ENCODE peak calls at places on chromosomes 7 and 10, in eight cellular contexts. H, K, P, E, L, D, Z and B are unnamed samples.

GRCh38 chr7:121020652-121021051 is 32.1 kb downstream of the CPED1 start:
- DNase-seq in L (peak; percentile 86), Z (no peak), E (no peak), H (peak; percentile 82), D (no peak), P (no peak), K (no peak), B (peak; percentile 26)

GRCh38 chr10:23643396-23643795 is 204.5 kb downstream of the OTUD1 start:
- DNase-seq in Z (no peak), K (peak; percentile 41), E (peak; percentile 11), L (peak; percentile 53), H (peak; percentile 59), D (no peak), P (no peak), B (no peak)

GRCh38 chr7:45220846-45221245 is 63.3 kb downstream of the RAMP3 start:
- DNase-seq in H (no peak), L (no peak), K (no peak), E (no peak), P (no peak), D (no peak), Z (no peak), B (no peak)

GRCh38 chr7:80584778-80585177 is 53.7 kb upstream of the CD36 start:
- DNase-seq in Z (no peak), K (no peak), H (peak; percentile 60), P (no peak), D (no peak), E (no peak), L (peak; percentile 44), B (no peak)

GRCh38 chr10:46523881-46524470 is 32.5 kb downstream of the GPRIN2 start:
- DNase-seq in Z (peak; percentile 88), E (no peak), H (peak; percentile 94), P (peak; percentile 46), D (peak; percentile 97), L (peak; percentile 78), K (peak; percentile 20), B (peak; percentile 56)

GRCh38 chr7:36726311-36726710 is 2.0 kb upstream of the AOAH start:
- DNase-seq in E (no peak), K (no peak), D (no peak), H (no peak), Z (no peak), P (no peak), L (no peak), B (no peak)

GRCh38 chr7:77409739-77410545 is 6.2 kb downstream of the GSAP start:
- DNase-seq in E (no peak), P (no peak), Z (peak; percentile 60), D (no peak), H (peak; percentile 93), K (peak; percentile 42), L (peak; percentile 94), B (no peak)

GRCh38 chr10:114603943-114604342 is 54.1 kb downstream of the ABLIM1 start:
- DNase-seq in D (no peak), Z (no peak), H (no peak), E (no peak), P (no peak), K (no peak), L (peak; percentile 9), B (no peak)

GRCh38 chr7:112550468-112551060 is 69.8 kb downstream of the LSMEM1 start:
- DNase-seq in K (no peak), E (no peak), D (no peak), L (peak; percentile 82), Z (no peak), P (no peak), H (peak; percentile 74), B (peak; percentile 69)

GRCh38 chr10:122490786-122491680 is 29.7 kb downstream of the HTRA1 start:
- DNase-seq in L (no peak), D (peak; percentile 78), H (peak; percentile 76), K (no peak), P (no peak), Z (no peak), E (no peak), B (no peak)

GRCh38 chr7:54831644-54832095 is 72.7 kb upstream of the SEC61G start:
- DNase-seq in Z (no peak), K (no peak), P (no peak), H (no peak), D (peak; percentile 88), L (no peak), E (no peak), B (no peak)

GRCh38 chr7:1377111-1377909 is 82.0 kb downstream of the MICALL2 start:
- DNase-seq in P (no peak), K (no peak), D (no peak), E (no peak), H (no peak), L (no peak), Z (no peak), B (no peak)

GRCh38 chr7:41637051-41637450 is 65.8 kb downstream of the INHBA start:
- DNase-seq in L (no peak), D (no peak), P (no peak), E (no peak), Z (no peak), K (no peak), H (peak; percentile 49), B (no peak)

GRCh38 chr7:25429731-25430130 is 201.4 kb upstream of the NPVF start:
- DNase-seq in Z (no peak), K (peak; percentile 32), D (no peak), E (no peak), L (peak; percentile 64), H (peak; percentile 86), P (no peak), B (no peak)

GRCh38 chr10:89478085-89478738 is 57.2 kb downstream of the SLC16A12 start:
- DNase-seq in H (no peak), K (no peak), E (no peak), P (no peak), Z (no peak), L (no peak), D (no peak), B (peak; percentile 43)

GRCh38 chr10:62814901-62815372 is 1.2 kb downstream of the EGR2 start:
- DNase-seq in K (no peak), E (no peak), Z (no peak), P (peak; percentile 51), D (no peak), L (no peak), H (no peak), B (no peak)

GRCh38 chr7:110007316-110007910 is 1083.5 kb upstream of the LRRN3 start:
- DNase-seq in L (no peak), Z (no peak), P (no peak), E (no peak), D (no peak), K (no peak), H (no peak), B (no peak)

GRCh38 chr7:20964214-20964613 is 177.5 kb upstream of the SP8 start:
- DNase-seq in Z (no peak), E (no peak), K (no peak), D (no peak), P (no peak), L (no peak), H (no peak), B (no peak)

GRCh38 chr7:14762552-14762951 is 140.0 kb downstream of the DGKB start:
- DNase-seq in H (no peak), P (no peak), D (no peak), Z (no peak), E (no peak), L (no peak), K (no peak), B (no peak)

GRCh38 chr7:129784783-129785456 is 167.8 kb downstream of the UBE2H start:
- DNase-seq in K (no peak), L (no peak), Z (no peak), E (no peak), H (no peak), P (peak; percentile 53), D (peak; percentile 46), B (no peak)

GRCh38 chr7:123327661-123328060 is 127.9 kb upstream of the SLC13A1 start:
- DNase-seq in Z (no peak), E (no peak), K (no peak), P (no peak), D (no peak), H (no peak), L (no peak), B (no peak)

GRCh38 chr7:41503438-41503837 is 199.5 kb downstream of the INHBA start:
- DNase-seq in D (no peak), E (no peak), L (peak; percentile 16), H (peak; percentile 32), K (no peak), Z (no peak), P (no peak), B (no peak)

GRCh38 chr7:132705146-132705545 is 128.9 kb upstream of the PLXNA4 start:
- DNase-seq in P (no peak), Z (no peak), E (no peak), L (no peak), K (no peak), H (no peak), D (no peak), B (peak; percentile 4)

DNA sequence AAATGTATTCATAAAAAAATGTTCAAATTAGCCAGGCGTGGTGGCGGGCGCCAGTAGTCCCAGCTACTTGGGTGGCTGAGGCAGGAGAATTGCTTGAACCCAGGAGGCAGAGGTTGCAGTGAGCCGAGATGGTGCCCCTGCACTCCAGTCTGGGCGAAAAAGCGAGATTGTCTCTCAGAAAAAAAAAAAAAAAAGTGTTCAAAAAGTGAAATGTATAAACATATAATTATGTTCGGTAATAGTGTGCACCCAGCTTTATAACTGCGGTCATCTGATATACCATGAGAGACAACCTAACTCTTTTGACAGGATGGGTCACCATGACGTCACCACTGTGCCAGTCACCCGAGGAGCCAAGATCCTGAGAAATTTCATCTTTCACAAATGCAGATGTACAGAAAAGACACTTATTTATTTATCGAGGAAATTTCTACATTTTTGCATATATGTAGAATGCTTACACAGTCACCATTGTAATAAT is 594 bp upstream of the RP9 start:
- DNase-seq in H (peak; percentile 58), E (no peak), P (no peak), D (no peak), L (no peak), Z (no peak), K (no peak), B (no peak)
- TF ChIP-seq CTCF in H (no peak), E (no peak), P (no peak), D (no peak), L (no peak), Z (no peak), K (no peak), B (no peak)

GRCh38 chr10:113053091-113053490 is 103.0 kb downstream of the TCF7L2 start:
- DNase-seq in Z (no peak), K (peak; percentile 67), H (no peak), L (no peak), P (no peak), D (no peak), E (no peak), B (no peak)
- H3K4me3 ChIP-seq in Z (no peak overlapping the region), K (no peak overlapping the region), H (no peak overlapping the region), L (no peak overlapping the region), P (no peak overlapping the region), D (no peak overlapping the region), E (no peak overlapping the region), B (no peak overlapping the region)

DNA sequence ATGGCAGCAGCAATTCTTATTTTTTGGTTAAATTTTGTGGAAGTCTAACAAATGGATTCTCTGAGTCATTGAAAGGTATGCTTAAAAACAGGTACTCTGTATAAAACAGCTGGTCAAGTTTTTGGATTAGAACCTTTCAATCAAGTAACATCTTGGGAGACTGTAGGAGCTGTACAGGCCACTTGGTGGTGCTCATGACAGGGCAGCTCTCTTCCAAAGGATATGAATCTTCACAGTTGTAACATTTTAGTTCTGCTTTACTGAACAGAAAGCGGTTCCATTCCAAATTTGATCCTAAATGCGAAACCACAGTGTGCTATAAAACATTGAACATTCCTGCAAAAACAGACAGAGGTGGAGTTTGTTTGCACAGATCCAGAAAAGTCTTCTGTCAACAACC is 44.5 kb upstream of the AGR3 start:
- DNase-seq in L (peak; percentile 68), K (peak; percentile 41), E (peak; percentile 15), Z (no peak), H (peak; percentile 69), D (no peak), P (no peak), B (peak; percentile 77)
- TF ChIP-seq CTCF in L (peak; percentile 86), K (peak; percentile 53), E (peak; percentile 51), Z (peak; percentile 86), H (peak; percentile 89), D (peak; percentile 47), P (peak; percentile 75), B (peak; percentile 87)

GRCh38 chr10:129872001-129872400 is 92.1 kb downstream of the EBF3 start:
- DNase-seq in K (no peak), L (no peak), D (no peak), H (no peak), E (no peak), Z (no peak), P (no peak), B (no peak)
- H3K4me3 ChIP-seq in K (no peak overlapping the region), L (no peak overlapping the region), D (no peak overlapping the region), H (no peak overlapping the region), E (no peak overlapping the region), Z (no peak overlapping the region), P (no peak overlapping the region), B (no peak overlapping the region)